ENCODE peak calls at places on chromosomes 3 and 15, in nine cellular contexts. P, A, F, Z, T, M, O, C and N are unnamed samples.

GRCh38 chr15:81160312-81161214 is 26.5 kb downstream of the CFAP161 start:
- DNase-seq in P (peak; percentile 73), A (no peak), F (peak; percentile 11), Z (peak; percentile 32), T (peak; percentile 95), M (peak; percentile 53), O (no peak), C (peak; percentile 21), N (no peak)

GRCh38 chr3:125602752-125603649 is 7.7 kb upstream of the OSBPL11 start:
- DNase-seq in P (no peak), A (no peak), F (no peak), Z (peak; percentile 79), T (peak; percentile 24), M (no peak), O (no peak), C (no peak), N (peak; percentile 17)

GRCh38 chr3:13073042-13073906 is at the start of gene IQSEC1:
- DNase-seq in P (peak; percentile 58), A (no peak), F (peak; percentile 65), Z (no peak), T (peak; percentile 7), M (peak; percentile 40), O (peak; percentile 86), C (peak; percentile 28), N (no peak)

GRCh38 chr3:134352031-134352671 is 22.1 kb downstream of the AMOTL2 start:
- DNase-seq in P (peak; percentile 14), A (no peak), F (no peak), Z (no peak), T (no peak), M (no peak), O (no peak), C (peak; percentile 83), N (no peak)

GRCh38 chr3:48536787-48537186 is 19.8 kb downstream of the PFKFB4 start:
- DNase-seq in P (no peak), A (no peak), F (no peak), Z (no peak), T (no peak), M (no peak), O (no peak), C (no peak), N (no peak)

GRCh38 chr3:142215111-142215510 is 10.3 kb downstream of the GK5 start:
- DNase-seq in P (no peak), A (no peak), F (no peak), Z (no peak), T (peak; percentile 23), M (no peak), O (no peak), C (no peak), N (no peak)

GRCh38 chr3:141486735-141487418 is at the start of gene RASA2:
- DNase-seq in P (peak; percentile 71), A (no peak), F (peak; percentile 68), Z (peak; percentile 76), T (peak; percentile 66), M (peak; percentile 85), O (peak; percentile 73), C (peak; percentile 73), N (peak; percentile 91)

GRCh38 chr3:45060165-45060897 is 34.2 kb downstream of the CLEC3B start:
- DNase-seq in P (no peak), A (no peak), F (no peak), Z (no peak), T (no peak), M (no peak), O (no peak), C (no peak), N (no peak)

GRCh38 chr3:65979152-65979551 is 59.6 kb downstream of the MAGI1 start:
- DNase-seq in P (no peak), A (no peak), F (no peak), Z (no peak), T (peak; percentile 80), M (no peak), O (no peak), C (peak; percentile 17), N (no peak)

DNA sequence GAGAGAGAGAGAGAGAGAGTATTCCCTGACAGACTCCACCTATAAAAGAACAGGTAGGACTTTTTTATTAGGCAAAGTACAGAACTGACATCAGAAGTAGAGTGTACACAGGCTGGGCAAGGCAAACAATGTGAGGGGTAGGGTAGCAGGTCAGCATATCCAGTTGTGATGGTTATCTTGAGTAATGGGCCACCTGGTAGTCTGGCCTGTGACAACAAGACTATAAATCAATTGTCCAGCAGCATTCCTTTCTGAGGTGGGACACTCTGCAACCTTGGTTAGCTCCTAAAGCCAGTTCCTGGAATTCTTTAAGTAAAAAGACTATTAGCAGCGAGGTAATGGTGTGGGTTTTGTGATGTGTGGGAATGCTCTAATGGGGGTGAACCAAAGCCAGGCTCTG is 14.9 kb upstream of the TMCC1 start:
- DNase-seq in P (no peak), A (no peak), F (no peak), Z (no peak), T (no peak), M (no peak), O (no peak), C (peak; percentile 53), N (no peak)
- TF ChIP-seq POLR2A in P (no peak), A (no peak), F (no peak), Z (no peak), T (no peak), M (no peak), O (no peak), C (no peak), N (no peak)

DNA sequence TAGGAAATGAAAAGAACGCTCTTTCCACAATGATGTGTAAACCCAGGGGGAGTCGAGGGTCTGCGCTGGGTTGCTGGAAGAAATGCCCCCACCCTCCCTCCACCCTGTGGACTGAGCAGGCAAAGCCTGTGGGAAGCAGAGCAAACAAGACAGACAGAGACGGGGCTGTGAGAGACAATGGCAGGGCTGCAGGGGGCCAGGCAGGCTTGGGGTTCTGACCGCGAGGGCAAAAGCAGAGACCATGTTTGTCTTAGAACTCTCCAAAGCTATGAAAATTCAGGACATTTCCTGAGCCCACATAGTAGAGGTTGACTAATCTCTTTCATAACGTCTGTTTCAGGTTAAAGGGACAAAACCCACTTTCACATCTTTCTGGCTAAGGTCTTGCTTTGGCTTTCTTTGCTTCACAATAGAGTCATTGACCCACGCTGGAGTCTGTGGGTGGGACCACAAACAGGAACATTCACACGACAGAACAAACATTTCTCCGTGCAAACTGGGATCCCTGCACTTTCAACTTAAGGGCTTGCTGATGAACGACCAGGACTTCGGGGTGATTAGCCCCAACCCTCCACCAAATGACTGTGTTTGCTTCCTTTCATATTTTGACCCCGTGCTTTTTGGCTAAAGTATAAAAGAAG is 156.0 kb upstream of the TPM1 start:
- DNase-seq in P (no peak), A (no peak), F (no peak), Z (no peak), T (peak; percentile 37), M (peak; percentile 44), O (no peak), C (peak; percentile 28), N (no peak)
- TF ChIP-seq POLR2A in P (no peak), A (no peak), F (no peak), Z (no peak), T (no peak), M (no peak), O (no peak), C (no peak), N (no peak)

DNA sequence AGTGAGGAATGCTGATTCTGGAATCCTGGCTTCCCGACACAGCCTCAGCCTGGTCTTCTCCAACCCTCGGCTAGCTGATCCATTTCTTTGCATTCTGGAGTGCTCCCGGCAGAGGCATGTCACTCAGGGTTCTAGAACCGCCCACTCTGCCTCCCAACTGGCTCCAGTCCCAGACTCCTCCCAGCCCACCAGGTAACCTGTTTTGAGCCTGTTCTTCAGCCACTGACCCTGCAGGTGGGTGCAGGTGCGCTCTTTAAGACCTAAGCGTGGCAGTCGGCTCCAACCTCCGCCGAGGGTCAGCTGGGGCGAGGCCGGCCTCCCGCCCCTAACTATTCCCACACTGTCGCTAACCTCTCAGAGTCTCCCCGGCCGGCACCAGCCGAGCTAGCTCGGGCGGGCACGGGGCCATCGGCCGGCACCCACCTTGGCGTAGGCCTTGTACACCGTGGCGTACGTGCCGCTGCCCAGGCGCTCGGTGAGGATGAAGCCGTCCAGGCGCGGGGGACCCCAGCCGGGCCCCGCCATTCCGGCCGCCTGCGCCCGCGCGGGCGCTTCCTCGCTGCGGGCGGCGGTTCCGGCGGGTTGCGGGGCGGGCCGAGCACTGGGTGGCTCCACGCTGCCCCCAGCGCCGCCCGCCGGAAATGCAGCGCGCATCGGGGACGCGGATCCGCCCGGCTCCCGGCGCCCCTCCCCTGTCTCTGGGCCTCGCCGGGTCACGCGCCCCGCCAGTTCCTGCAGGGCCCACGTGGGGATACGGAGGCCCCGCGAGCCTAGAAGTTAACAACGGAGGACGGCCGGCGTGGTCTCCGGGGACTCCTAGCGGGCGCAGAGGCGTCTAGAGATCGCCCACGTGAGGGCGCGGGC is at the start of gene ULK3:
- DNase-seq in P (peak; percentile 92), A (peak; percentile 62), F (peak; percentile 93), Z (peak; percentile 93), T (peak; percentile 73), M (peak; percentile 93), O (peak; percentile 99), C (peak; percentile 92), N (peak; percentile 88)
- TF ChIP-seq POLR2A in P (peak; percentile 86), A (peak; percentile 72), F (peak; percentile 74), Z (peak; percentile 57), T (no peak), M (peak; percentile 10), O (peak; percentile 33), C (peak; percentile 61), N (no peak)

GRCh38 chr3:123621510-123622189 is 36.8 kb upstream of the HACD2 start:
- DNase-seq in P (no peak), A (no peak), F (no peak), Z (no peak), T (no peak), M (no peak), O (no peak), C (no peak), N (no peak)

GRCh38 chr3:123616593-123616992 is 31.7 kb upstream of the HACD2 start:
- DNase-seq in P (no peak), A (no peak), F (no peak), Z (no peak), T (no peak), M (no peak), O (no peak), C (no peak), N (no peak)

GRCh38 chr3:123618076-123618703 is 33.3 kb upstream of the HACD2 start:
- DNase-seq in P (no peak), A (no peak), F (no peak), Z (no peak), T (no peak), M (no peak), O (no peak), C (no peak), N (no peak)

GRCh38 chr3:123620338-123620737 is 35.5 kb upstream of the HACD2 start:
- DNase-seq in P (no peak), A (no peak), F (peak; percentile 48), Z (no peak), T (peak; percentile 94), M (peak; percentile 63), O (no peak), C (no peak), N (no peak)

DNA sequence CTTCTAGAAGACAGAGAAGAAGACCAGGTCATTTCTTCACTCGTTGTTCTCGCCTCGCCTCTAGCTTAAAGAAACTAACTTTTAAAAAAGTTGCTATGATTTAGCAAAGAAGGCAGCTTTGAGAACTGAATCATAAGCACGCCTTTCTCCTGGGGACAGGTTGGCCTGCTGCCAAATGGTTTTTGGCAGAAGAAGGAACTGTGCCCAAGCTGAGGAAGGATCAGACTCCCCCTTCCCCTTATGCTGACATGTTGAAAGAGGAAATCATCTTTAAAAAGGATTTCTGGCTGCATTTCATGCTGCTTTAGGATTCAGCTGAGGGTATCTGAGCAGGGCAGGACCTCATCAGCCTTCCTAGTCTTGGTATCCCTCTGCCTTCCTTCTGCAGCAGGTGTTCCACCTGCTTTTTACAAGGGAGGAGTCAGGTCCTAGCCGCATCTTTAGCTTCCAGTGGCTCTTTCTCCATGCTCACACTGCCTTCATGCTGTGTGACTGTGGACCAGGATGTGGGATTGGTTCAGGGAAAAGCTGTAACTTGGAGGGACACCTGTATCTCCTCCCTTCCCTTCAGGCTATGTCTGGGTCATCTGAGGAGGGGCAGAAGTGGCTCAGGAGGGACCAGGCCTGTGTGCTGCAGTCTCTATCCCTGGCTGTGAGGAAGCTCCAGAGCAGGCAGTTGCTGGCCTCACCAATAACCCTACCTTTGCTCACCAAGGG is 34.1 kb upstream of the HACD2 start:
- DNase-seq in P (peak; percentile 80), A (no peak), F (peak; percentile 60), Z (peak; percentile 74), T (peak; percentile 82), M (peak; percentile 71), O (no peak), C (peak; percentile 72), N (peak; percentile 76)
- TF ChIP-seq POLR2A in P (no peak), A (no peak), F (no peak), Z (no peak), T (no peak), M (no peak), O (no peak), C (no peak), N (no peak)